ENCODE peak calls at places on chromosomes 2 and 18, in six cellular contexts. One of them, this sample, is unnamed.

GRCh38 chr2:170530284-170530745 is 184.8 kb upstream of the SP5 start:
- DNase-seq in Karpas-422: no peak
- DNase-seq in ecto neural progenitor cell: peak; percentile 58
- DNase-seq in HCEC 1CT: no peak
- DNase-seq in mesenteric fat pad: no peak
- DNase-seq in GM03348: no peak
- DNase-seq in this sample: peak; percentile 85

GRCh38 chr2:102850888-102851287 is 89.1 kb downstream of the TMEM182 start:
- DNase-seq in Karpas-422: no peak
- DNase-seq in ecto neural progenitor cell: no peak
- DNase-seq in HCEC 1CT: no peak
- DNase-seq in mesenteric fat pad: no peak
- DNase-seq in GM03348: no peak
- DNase-seq in this sample: no peak

GRCh38 chr2:181876614-181877063 is 14.9 kb upstream of the ITPRID2 start:
- DNase-seq in Karpas-422: no peak
- DNase-seq in ecto neural progenitor cell: no peak
- DNase-seq in HCEC 1CT: peak; percentile 77
- DNase-seq in mesenteric fat pad: no peak
- DNase-seq in GM03348: peak; percentile 3
- DNase-seq in this sample: no peak

GRCh38 chr18:12657849-12658829 is at the start of gene SPIRE1:
- DNase-seq in Karpas-422: peak; percentile 73
- DNase-seq in ecto neural progenitor cell: peak; percentile 76
- DNase-seq in HCEC 1CT: peak; percentile 70
- DNase-seq in mesenteric fat pad: no peak
- DNase-seq in GM03348: peak; percentile 92
- DNase-seq in this sample: peak; percentile 83

GRCh38 chr2:162233197-162233596 is 10.0 kb downstream of the FAP start:
- DNase-seq in Karpas-422: no peak
- DNase-seq in ecto neural progenitor cell: no peak
- DNase-seq in HCEC 1CT: peak; percentile 94
- DNase-seq in mesenteric fat pad: no peak
- DNase-seq in GM03348: peak; percentile 68
- DNase-seq in this sample: no peak

GRCh38 chr2:241909769-241910168 is 40.2 kb downstream of the RTP5 start:
- DNase-seq in Karpas-422: no peak
- DNase-seq in ecto neural progenitor cell: no peak
- DNase-seq in HCEC 1CT: no peak
- DNase-seq in mesenteric fat pad: peak; percentile 62
- DNase-seq in GM03348: no peak
- DNase-seq in this sample: peak; percentile 9

GRCh38 chr18:35436076-35436649 is 59.0 kb upstream of the ZNF396 start:
- DNase-seq in Karpas-422: no peak
- DNase-seq in ecto neural progenitor cell: no peak
- DNase-seq in HCEC 1CT: peak; percentile 22
- DNase-seq in mesenteric fat pad: no peak
- DNase-seq in GM03348: no peak
- DNase-seq in this sample: no peak

GRCh38 chr2:177332041-177332991 is 60.3 kb upstream of the AGPS start:
- DNase-seq in Karpas-422: peak; percentile 86
- DNase-seq in ecto neural progenitor cell: no peak
- DNase-seq in HCEC 1CT: peak; percentile 71
- DNase-seq in mesenteric fat pad: no peak
- DNase-seq in GM03348: peak; percentile 75
- DNase-seq in this sample: no peak

GRCh38 chr18:38115201-38115600 is 549.6 kb upstream of the CELF4 start:
- DNase-seq in Karpas-422: no peak
- DNase-seq in ecto neural progenitor cell: no peak
- DNase-seq in HCEC 1CT: no peak
- DNase-seq in mesenteric fat pad: no peak
- DNase-seq in GM03348: no peak
- DNase-seq in this sample: no peak

GRCh38 chr18:61882296-61883004 is 10.4 kb downstream of the RNF152 start:
- DNase-seq in Karpas-422: no peak
- DNase-seq in ecto neural progenitor cell: no peak
- DNase-seq in HCEC 1CT: no peak
- DNase-seq in mesenteric fat pad: no peak
- DNase-seq in GM03348: peak; percentile 44
- DNase-seq in this sample: no peak

GRCh38 chr2:158467248-158467647 is 10.5 kb downstream of the PKP4 start:
- DNase-seq in Karpas-422: no peak
- DNase-seq in ecto neural progenitor cell: no peak
- DNase-seq in HCEC 1CT: no peak
- DNase-seq in mesenteric fat pad: no peak
- DNase-seq in GM03348: no peak
- DNase-seq in this sample: no peak